ENCODE peak calls at places on chromosomes 2 and 18, in ten cellular contexts. One of them, this sample, is unnamed.

GRCh38 chr2:231318954-231319353 is 76.6 kb upstream of the B3GNT7 start:
- DNase-seq in body of pancreas: no peak
- DNase-seq in activated T-cell treated with anti-CD3 and anti-CD28 coated beads, Interleukin-2, amount 50 U/mL, for 24 hours: no peak
- DNase-seq in SW 1271: no peak
- DNase-seq in left ventricle myocardium inferior: no peak
- DNase-seq in caudate nucleus: no peak
- DNase-seq in endothelial cell: no peak
- DNase-seq in T follicular helper cell: no peak
- DNase-seq in GM10248: no peak
- DNase-seq in OCI-LY7: no peak
- DNase-seq in this sample: no peak

GRCh38 chr2:187003038-187003543 is 154.1 kb upstream of the ZSWIM2 start:
- DNase-seq in body of pancreas: no peak
- DNase-seq in activated T-cell treated with anti-CD3 and anti-CD28 coated beads, Interleukin-2, amount 50 U/mL, for 24 hours: no peak
- DNase-seq in SW 1271: no peak
- DNase-seq in left ventricle myocardium inferior: no peak
- DNase-seq in caudate nucleus: no peak
- DNase-seq in endothelial cell: no peak
- DNase-seq in T follicular helper cell: no peak
- DNase-seq in GM10248: no peak
- DNase-seq in OCI-LY7: no peak
- DNase-seq in this sample: no peak

GRCh38 chr18:7221424-7222155 is 9.3 kb upstream of the LRRC30 start:
- DNase-seq in body of pancreas: peak
- DNase-seq in activated T-cell treated with anti-CD3 and anti-CD28 coated beads, Interleukin-2, amount 50 U/mL, for 24 hours: no peak
- DNase-seq in SW 1271: peak
- DNase-seq in left ventricle myocardium inferior: no peak
- DNase-seq in caudate nucleus: no peak
- DNase-seq in endothelial cell: peak
- DNase-seq in T follicular helper cell: no peak
- DNase-seq in GM10248: no peak
- DNase-seq in OCI-LY7: peak
- DNase-seq in this sample: peak

GRCh38 chr2:176648691-176649297 is 379.6 kb downstream of the MTX2 start:
- DNase-seq in body of pancreas: no peak
- DNase-seq in activated T-cell treated with anti-CD3 and anti-CD28 coated beads, Interleukin-2, amount 50 U/mL, for 24 hours: no peak
- DNase-seq in SW 1271: no peak
- DNase-seq in left ventricle myocardium inferior: no peak
- DNase-seq in caudate nucleus: no peak
- DNase-seq in endothelial cell: no peak
- DNase-seq in T follicular helper cell: no peak
- DNase-seq in GM10248: no peak
- DNase-seq in OCI-LY7: no peak
- DNase-seq in this sample: no peak

GRCh38 chr2:182368446-182368845 is 58.4 kb downstream of the PDE1A start:
- DNase-seq in body of pancreas: no peak
- DNase-seq in activated T-cell treated with anti-CD3 and anti-CD28 coated beads, Interleukin-2, amount 50 U/mL, for 24 hours: no peak
- DNase-seq in SW 1271: no peak
- DNase-seq in left ventricle myocardium inferior: no peak
- DNase-seq in caudate nucleus: no peak
- DNase-seq in endothelial cell: no peak
- DNase-seq in T follicular helper cell: no peak
- DNase-seq in GM10248: no peak
- DNase-seq in OCI-LY7: no peak
- DNase-seq in this sample: no peak

GRCh38 chr2:66875941-66876462 is 441.1 kb downstream of the MEIS1 start:
- DNase-seq in body of pancreas: no peak
- DNase-seq in activated T-cell treated with anti-CD3 and anti-CD28 coated beads, Interleukin-2, amount 50 U/mL, for 24 hours: no peak
- DNase-seq in SW 1271: no peak
- DNase-seq in left ventricle myocardium inferior: no peak
- DNase-seq in caudate nucleus: no peak
- DNase-seq in endothelial cell: no peak
- DNase-seq in T follicular helper cell: no peak
- DNase-seq in GM10248: no peak
- DNase-seq in OCI-LY7: no peak
- DNase-seq in this sample: no peak

GRCh38 chr2:31327505-31327904 is 87.0 kb downstream of the XDH start:
- DNase-seq in body of pancreas: no peak
- DNase-seq in activated T-cell treated with anti-CD3 and anti-CD28 coated beads, Interleukin-2, amount 50 U/mL, for 24 hours: no peak
- DNase-seq in SW 1271: no peak
- DNase-seq in left ventricle myocardium inferior: no peak
- DNase-seq in caudate nucleus: no peak
- DNase-seq in endothelial cell: no peak
- DNase-seq in T follicular helper cell: no peak
- DNase-seq in GM10248: no peak
- DNase-seq in OCI-LY7: no peak
- DNase-seq in this sample: no peak

GRCh38 chr18:8783335-8783993 is 78.1 kb downstream of the MTCL1 start:
- DNase-seq in body of pancreas: no peak
- DNase-seq in activated T-cell treated with anti-CD3 and anti-CD28 coated beads, Interleukin-2, amount 50 U/mL, for 24 hours: no peak
- DNase-seq in SW 1271: no peak
- DNase-seq in left ventricle myocardium inferior: no peak
- DNase-seq in caudate nucleus: no peak
- DNase-seq in endothelial cell: no peak
- DNase-seq in T follicular helper cell: no peak
- DNase-seq in GM10248: no peak
- DNase-seq in OCI-LY7: no peak
- DNase-seq in this sample: peak

GRCh38 chr2:157486596-157487270 is 42.8 kb upstream of the CYTIP start:
- DNase-seq in body of pancreas: no peak
- DNase-seq in activated T-cell treated with anti-CD3 and anti-CD28 coated beads, Interleukin-2, amount 50 U/mL, for 24 hours: no peak
- DNase-seq in SW 1271: no peak
- DNase-seq in left ventricle myocardium inferior: no peak
- DNase-seq in caudate nucleus: no peak
- DNase-seq in endothelial cell: no peak
- DNase-seq in T follicular helper cell: no peak
- DNase-seq in GM10248: no peak
- DNase-seq in OCI-LY7: no peak
- DNase-seq in this sample: no peak

GRCh38 chr2:233795735-233796171 is 17.6 kb downstream of the MROH2A start:
- DNase-seq in body of pancreas: no peak
- DNase-seq in activated T-cell treated with anti-CD3 and anti-CD28 coated beads, Interleukin-2, amount 50 U/mL, for 24 hours: no peak
- DNase-seq in SW 1271: no peak
- DNase-seq in left ventricle myocardium inferior: no peak
- DNase-seq in caudate nucleus: no peak
- DNase-seq in endothelial cell: no peak
- DNase-seq in T follicular helper cell: no peak
- DNase-seq in GM10248: no peak
- DNase-seq in OCI-LY7: no peak
- DNase-seq in this sample: no peak

GRCh38 chr18:12255626-12256026 is 1.5 kb downstream of the CIDEA start:
- DNase-seq in body of pancreas: no peak
- DNase-seq in activated T-cell treated with anti-CD3 and anti-CD28 coated beads, Interleukin-2, amount 50 U/mL, for 24 hours: no peak
- DNase-seq in SW 1271: no peak
- DNase-seq in left ventricle myocardium inferior: no peak
- DNase-seq in caudate nucleus: no peak
- DNase-seq in endothelial cell: no peak
- DNase-seq in T follicular helper cell: no peak
- DNase-seq in GM10248: no peak
- DNase-seq in OCI-LY7: no peak
- DNase-seq in this sample: no peak

GRCh38 chr2:64141711-64142405 is 2.4 kb downstream of the PELI1 start:
- DNase-seq in body of pancreas: no peak
- DNase-seq in activated T-cell treated with anti-CD3 and anti-CD28 coated beads, Interleukin-2, amount 50 U/mL, for 24 hours: no peak
- DNase-seq in SW 1271: no peak
- DNase-seq in left ventricle myocardium inferior: no peak
- DNase-seq in caudate nucleus: no peak
- DNase-seq in endothelial cell: no peak
- DNase-seq in T follicular helper cell: no peak
- DNase-seq in GM10248: no peak
- DNase-seq in OCI-LY7: peak
- DNase-seq in this sample: no peak

GRCh38 chr18:36378194-36378593 is 80.7 kb downstream of the FHOD3 start:
- DNase-seq in body of pancreas: no peak
- DNase-seq in activated T-cell treated with anti-CD3 and anti-CD28 coated beads, Interleukin-2, amount 50 U/mL, for 24 hours: no peak
- DNase-seq in SW 1271: no peak
- DNase-seq in left ventricle myocardium inferior: no peak
- DNase-seq in caudate nucleus: no peak
- DNase-seq in endothelial cell: no peak
- DNase-seq in T follicular helper cell: no peak
- DNase-seq in GM10248: no peak
- DNase-seq in OCI-LY7: no peak
- DNase-seq in this sample: no peak

GRCh38 chr2:232460171-232460570 is 4.2 kb downstream of the ALPI start:
- DNase-seq in body of pancreas: no peak
- DNase-seq in activated T-cell treated with anti-CD3 and anti-CD28 coated beads, Interleukin-2, amount 50 U/mL, for 24 hours: peak
- DNase-seq in SW 1271: no peak
- DNase-seq in left ventricle myocardium inferior: no peak
- DNase-seq in caudate nucleus: no peak
- DNase-seq in endothelial cell: no peak
- DNase-seq in T follicular helper cell: no peak
- DNase-seq in GM10248: no peak
- DNase-seq in OCI-LY7: no peak
- DNase-seq in this sample: no peak

GRCh38 chr2:168002021-168002553 is 245.3 kb downstream of the STK39 start:
- DNase-seq in body of pancreas: no peak
- DNase-seq in activated T-cell treated with anti-CD3 and anti-CD28 coated beads, Interleukin-2, amount 50 U/mL, for 24 hours: no peak
- DNase-seq in SW 1271: no peak
- DNase-seq in left ventricle myocardium inferior: no peak
- DNase-seq in caudate nucleus: no peak
- DNase-seq in endothelial cell: no peak
- DNase-seq in T follicular helper cell: no peak
- DNase-seq in GM10248: no peak
- DNase-seq in OCI-LY7: no peak
- DNase-seq in this sample: no peak

GRCh38 chr2:102735431-102736130 is 26.2 kb upstream of the TMEM182 start:
- DNase-seq in body of pancreas: peak
- DNase-seq in activated T-cell treated with anti-CD3 and anti-CD28 coated beads, Interleukin-2, amount 50 U/mL, for 24 hours: no peak
- DNase-seq in SW 1271: no peak
- DNase-seq in left ventricle myocardium inferior: no peak
- DNase-seq in caudate nucleus: no peak
- DNase-seq in endothelial cell: peak
- DNase-seq in T follicular helper cell: no peak
- DNase-seq in GM10248: no peak
- DNase-seq in OCI-LY7: no peak
- DNase-seq in this sample: no peak

This sample was measured in NCI-H1694 treated with DMSO at 0.1 percent for 48 hours.